ENCODE peak calls at places on chromosome 11, in ten cellular contexts. C, S, F, D, Z, K, T, O, M and I are unnamed samples. For H3K9me3, the result is how much of the 10 kb centered on the place peaks cover.

GRCh38 chr11:12248330-12248729 is 129.0 kb upstream of the PARVA start:
- DNase-seq in C (no peak), S (peak), F (peak), D (peak), Z (no peak), K (peak), T (peak), O (peak), M (peak), I (no peak)

GRCh38 chr11:131530411-131530810 is 160.0 kb downstream of the NTM start:
- DNase-seq in C (no peak), S (no peak), F (no peak), D (no peak), Z (no peak), K (no peak), T (no peak), O (no peak), M (no peak), I (no peak)

GRCh38 chr11:65225284-65226102 is 36.3 kb upstream of the POLA2 start:
- DNase-seq in C (peak), S (peak), F (peak), D (peak), Z (no peak), K (peak), T (peak), O (peak), M (peak), I (peak)

GRCh38 chr11:18748766-18749375 is 22.9 kb upstream of the IGSF22 start:
- DNase-seq in C (no peak), S (no peak), F (no peak), D (no peak), Z (no peak), K (no peak), T (no peak), O (peak), M (peak), I (peak)

GRCh38 chr11:82944198-82944597 is 42.7 kb downstream of the DDIAS start:
- DNase-seq in C (no peak), S (no peak), F (no peak), D (no peak), Z (no peak), K (no peak), T (no peak), O (no peak), M (no peak), I (no peak)

GRCh38 chr11:63165710-63166310 is 21.8 kb upstream of the SLC22A24 start:
- DNase-seq in C (no peak), S (no peak), F (no peak), D (no peak), Z (no peak), K (peak), T (no peak), O (no peak), M (no peak), I (no peak)

GRCh38 chr11:87712802-87713202 is 462.4 kb downstream of the RAB38 start:
- DNase-seq in C (no peak), S (no peak), F (no peak), D (no peak), Z (no peak), K (no peak), T (no peak), O (no peak), M (no peak), I (no peak)

GRCh38 chr11:119375629-119376196 is 5.8 kb downstream of the USP2 start:
- DNase-seq in C (no peak), S (peak), F (no peak), D (no peak), Z (no peak), K (no peak), T (peak), O (peak), M (peak), I (peak)

GRCh38 chr11:17267576-17267975 is 9.0 kb upstream of the NUCB2 start:
- DNase-seq in C (no peak), S (no peak), F (no peak), D (no peak), Z (peak), K (peak), T (no peak), O (peak), M (peak), I (no peak)

GRCh38 chr11:63908631-63909491 is 8.1 kb downstream of the RCOR2 start:
- DNase-seq in C (no peak), S (no peak), F (no peak), D (no peak), Z (no peak), K (no peak), T (peak), O (no peak), M (no peak), I (no peak)

GRCh38 chr11:126477526-126478275 is 122.2 kb downstream of the ST3GAL4 start:
- DNase-seq in C (no peak), S (no peak), F (no peak), D (no peak), Z (no peak), K (no peak), T (no peak), O (no peak), M (no peak), I (no peak)

GRCh38 chr11:120279490-120279889 is 39.5 kb downstream of the POU2F3 start:
- DNase-seq in C (no peak), S (no peak), F (no peak), D (no peak), Z (no peak), K (no peak), T (no peak), O (no peak), M (no peak), I (no peak)

GRCh38 chr11:21195995-21196394 is 526.6 kb downstream of the NELL1 start:
- DNase-seq in C (no peak), S (no peak), F (no peak), D (no peak), Z (no peak), K (no peak), T (no peak), O (no peak), M (no peak), I (no peak)

GRCh38 chr11:128963744-128964340 is 21.2 kb upstream of the TP53AIP1 start:
- DNase-seq in C (no peak), S (no peak), F (no peak), D (no peak), Z (no peak), K (no peak), T (no peak), O (peak), M (peak), I (no peak)

GRCh38 chr11:76654980-76655379 is 15.6 kb downstream of the LRRC32 start:
- DNase-seq in C (no peak), S (no peak), F (no peak), D (no peak), Z (no peak), K (no peak), T (no peak), O (no peak), M (no peak), I (peak)

GRCh38 chr11:16938061-16938460 is 76.2 kb downstream of the PLEKHA7 start:
- DNase-seq in C (no peak), S (no peak), F (no peak), D (no peak), Z (no peak), K (no peak), T (no peak), O (no peak), M (no peak), I (no peak)

GRCh38 chr11:45924036-45924915 is 1.8 kb downstream of the LARGE2 start:
- DNase-seq in C (peak), S (peak), F (no peak), D (no peak), Z (no peak), K (no peak), T (no peak), O (no peak), M (no peak), I (peak)

GRCh38 chr11:17650601-17650911 is 68.8 kb upstream of the MYOD1 start:
- DNase-seq in C (no peak), S (no peak), F (no peak), D (no peak), Z (no peak), K (no peak), T (no peak), O (no peak), M (no peak), I (no peak)

GRCh38 chr11:45025716-45026492 is 75.2 kb upstream of the TP53I11 start:
- DNase-seq in C (peak), S (peak), F (no peak), D (no peak), Z (no peak), K (peak), T (peak), O (peak), M (peak), I (peak)

GRCh38 chr11:134246100-134246499 is 7.1 kb downstream of the THYN1 start:
- DNase-seq in C (no peak), S (no peak), F (no peak), D (no peak), Z (no peak), K (no peak), T (no peak), O (no peak), M (no peak), I (no peak)
- H3K4me3 ChIP-seq in C (no peak), S (no peak), F (no peak), D (no peak), Z (no peak), K (no peak), T (no peak), O (no peak), M (no peak), I (no peak)

GRCh38 chr11:70944636-70945035 is 307.7 kb downstream of the SHANK2 start:
- DNase-seq in C (no peak), S (no peak), F (no peak), D (no peak), Z (no peak), K (no peak), T (no peak), O (no peak), M (no peak), I (no peak)

GRCh38 chr11:70948416-70948815 is 304.0 kb downstream of the SHANK2 start:
- DNase-seq in C (no peak), S (no peak), F (no peak), D (no peak), Z (no peak), K (no peak), T (no peak), O (no peak), M (no peak), I (no peak)

GRCh38 chr11:70942593-70942992 is 309.8 kb downstream of the SHANK2 start:
- DNase-seq in C (no peak), S (no peak), F (no peak), D (no peak), Z (peak), K (no peak), T (no peak), O (no peak), M (no peak), I (no peak)

GRCh38 chr11:70948855-70949551 is 303.4 kb downstream of the SHANK2 start:
- DNase-seq in C (no peak), S (no peak), F (peak), D (peak), Z (no peak), K (no peak), T (no peak), O (no peak), M (no peak), I (no peak)

DNA sequence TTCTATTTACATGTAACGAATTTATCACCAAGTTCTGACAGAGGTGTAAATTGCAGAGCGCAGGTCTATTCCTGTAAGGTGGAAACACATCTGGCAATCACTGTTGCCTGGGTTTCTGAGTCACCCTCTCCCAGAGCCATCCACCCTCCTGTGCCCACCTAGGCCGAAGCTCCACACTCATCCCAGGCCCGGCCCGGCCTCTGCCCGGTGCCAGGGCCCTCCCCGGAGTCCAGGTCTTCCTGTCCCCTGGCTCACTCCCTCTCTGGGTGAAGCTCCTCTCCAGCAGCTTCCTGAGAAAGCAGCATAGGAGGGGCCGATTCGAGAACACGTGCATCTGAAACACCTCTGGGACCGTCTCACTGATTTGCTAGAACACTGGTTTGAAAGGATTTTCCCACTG is 308.2 kb downstream of the SHANK2 start:
- DNase-seq in C (no peak), S (no peak), F (no peak), D (no peak), Z (no peak), K (no peak), T (no peak), O (no peak), M (no peak), I (no peak)
- H3K9me3 ChIP-seq in C (half or more), S (under half), F (under half), D (under half), Z (under half), K (under half), T (under half), O (under half), M (under half), I (under half)

DNA sequence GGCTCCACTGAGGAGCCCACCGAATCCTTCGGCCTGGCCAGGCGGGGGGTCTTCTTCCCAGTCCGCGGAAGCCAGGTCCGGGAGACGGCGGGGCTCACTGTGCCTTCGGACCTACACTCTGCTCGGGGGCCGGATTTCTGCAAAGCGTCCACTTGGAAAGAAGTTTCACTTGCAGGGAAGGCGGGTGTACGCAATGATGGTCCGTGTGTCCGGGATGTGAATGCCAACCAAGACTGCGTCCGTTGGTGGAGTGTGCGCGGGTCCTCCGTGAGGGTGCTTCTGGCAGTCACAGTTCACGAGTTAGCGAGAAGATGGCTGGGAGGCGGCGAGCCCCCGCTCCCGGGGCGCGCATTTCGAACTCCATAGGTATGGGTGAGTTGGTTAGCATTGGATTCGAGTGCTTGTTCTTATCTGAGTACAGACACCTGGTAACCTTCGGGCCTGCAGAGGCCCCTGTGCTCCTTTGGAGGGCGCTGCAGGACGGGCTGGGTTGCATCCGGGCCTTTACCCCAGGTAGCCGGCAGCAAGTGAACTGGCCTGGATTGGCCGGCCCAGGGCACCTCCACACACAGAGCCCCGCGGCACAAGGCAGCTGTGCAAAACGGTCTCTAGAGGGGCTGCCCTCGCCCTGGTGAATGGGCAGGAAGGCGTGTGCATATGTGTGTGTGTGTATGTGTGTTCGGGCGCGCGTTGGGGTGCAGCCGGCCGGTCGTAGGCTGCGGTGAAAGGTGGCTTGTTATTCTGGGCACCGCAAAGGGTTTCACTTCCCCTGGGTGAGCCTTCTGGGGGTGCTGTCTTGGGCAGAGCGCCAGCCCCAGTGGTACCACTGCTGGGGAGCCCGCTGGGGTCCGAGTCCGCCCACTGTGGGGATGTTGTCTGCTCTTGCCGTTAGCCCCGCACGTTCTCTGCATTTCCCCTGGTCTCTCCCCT is 13.3 kb upstream of the CYP2R1 start:
- DNase-seq in C (peak), S (peak), F (peak), D (peak), Z (no peak), K (peak), T (peak), O (peak), M (peak), I (peak)
- H3K4me3 ChIP-seq in C (peak), S (peak), F (peak), D (peak), Z (no peak), K (peak), T (peak), O (peak), M (peak), I (no peak)

DNA sequence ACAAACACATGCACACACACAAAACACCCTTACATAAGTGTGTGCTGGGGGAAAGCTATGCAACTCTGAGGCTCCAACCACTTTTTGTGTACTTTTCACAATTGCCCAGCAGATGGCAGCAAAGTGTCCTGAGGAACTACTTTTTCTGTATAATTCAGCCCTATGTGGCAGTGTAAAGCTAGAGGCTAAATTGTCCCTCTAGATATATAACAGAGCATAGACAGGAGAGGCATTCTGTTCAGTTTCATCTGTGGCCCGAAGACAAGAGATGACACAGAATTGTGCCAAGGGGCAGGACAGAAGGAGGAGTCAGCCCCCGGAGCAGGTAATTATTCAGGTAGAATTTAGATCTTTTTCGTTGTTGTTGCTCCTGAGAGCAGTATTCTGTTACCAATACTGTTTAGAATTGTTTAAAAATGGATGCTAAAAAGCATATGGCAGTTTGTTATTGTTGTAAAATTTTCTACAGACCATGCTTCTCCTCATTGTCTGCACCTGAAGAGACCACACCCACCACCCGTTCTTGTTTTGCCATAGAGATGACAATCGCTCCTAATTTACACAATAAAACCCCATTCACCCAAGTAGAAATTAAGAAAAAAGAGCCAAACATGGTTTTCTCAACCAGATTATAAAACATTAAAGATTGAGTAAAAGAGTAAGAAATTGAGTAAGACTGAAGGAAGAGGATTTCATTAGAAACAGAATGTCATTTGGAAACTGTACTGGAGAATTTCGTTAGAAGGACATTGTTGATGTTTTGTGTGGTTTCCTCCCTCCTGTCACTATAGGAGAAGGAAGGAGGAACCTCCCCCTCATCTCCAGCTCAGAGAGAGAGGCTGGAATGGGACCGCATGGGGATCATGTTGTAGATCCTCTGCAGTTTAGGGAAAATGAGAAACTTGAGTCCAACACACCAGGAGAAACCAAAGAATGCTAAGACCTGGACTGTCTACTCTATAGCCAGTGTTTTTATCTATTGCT is 14.5 kb upstream of the MS4A7 start:
- DNase-seq in C (no peak), S (peak), F (peak), D (peak), Z (peak), K (peak), T (no peak), O (peak), M (peak), I (peak)
- H3K9me3 ChIP-seq in C (under half), S (under half), F (under half), D (under half), Z (under half), K (under half), T (under half), O (under half), M (under half), I (under half)

DNA sequence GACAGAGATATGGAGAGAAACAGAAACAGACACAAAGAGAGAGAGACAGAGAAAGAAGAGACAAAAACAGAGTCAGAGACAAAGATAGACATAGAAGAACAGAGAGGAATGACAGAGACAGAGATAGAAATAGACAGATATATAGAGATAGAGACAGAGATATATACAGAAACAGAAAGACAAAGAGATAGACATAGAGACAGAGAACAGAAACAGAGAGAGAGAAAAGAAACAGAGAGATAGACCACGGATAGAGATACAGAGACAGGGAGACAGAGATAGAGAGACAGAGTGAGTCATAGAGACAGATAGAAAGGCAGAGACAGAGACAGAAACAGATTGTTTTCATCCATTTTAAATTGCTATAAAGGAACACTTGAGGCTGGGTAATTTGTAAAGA is 12.3 kb upstream of the MPEG1 start:
- DNase-seq in C (no peak), S (no peak), F (no peak), D (no peak), Z (no peak), K (no peak), T (no peak), O (no peak), M (no peak), I (no peak)
- H3K4me3 ChIP-seq in C (no peak), S (no peak), F (no peak), D (no peak), Z (no peak), K (no peak), T (no peak), O (no peak), M (no peak), I (no peak)

GRCh38 chr11:114621950-114622809 is 26.6 kb upstream of the NXPE4 start:
- DNase-seq in C (no peak), S (no peak), F (no peak), D (no peak), Z (no peak), K (no peak), T (no peak), O (no peak), M (no peak), I (no peak)
- H3K9me3 ChIP-seq in C (under half), S (under half), F (under half), D (under half), Z (under half), K (under half), T (under half), O (under half), M (under half), I (under half)

GRCh38 chr11:111918390-111919256 is at the start of gene C11orf52:
- DNase-seq in C (no peak), S (peak), F (peak), D (peak), Z (peak), K (peak), T (no peak), O (peak), M (peak), I (no peak)
- H3K4me3 ChIP-seq in C (no peak), S (peak), F (peak), D (peak), Z (peak), K (no peak), T (no peak), O (no peak), M (peak), I (no peak)